ENCODE peak calls at places on chromosomes 7 and 10, in ten cellular contexts. T is iPS DF 6.9; Q is NCI-H345; P is putamen; D is fibroblast of lung; W is NCI-H2081 treated with DMSO at 0.1 percent for 48 hours; H is GM13976; J is sigmoid colon; L is stimulated activated naive CD8-positive, alpha-beta T cell treated with anti-CD3 and anti-CD28 coated beads, Interleukin-15, Interleukin-2, amounts not matched to agents 100 U/mL and 50 U/mL, for 24 hours; O is lower lobe of right lung. G is an unnamed sample.

GRCh38 chr7:37284805-37285211 is 163.9 kb downstream of the ELMO1 start:
- DNase-seq in T (peak), Q (peak), P (peak), D (peak), W (no peak), H (peak), J (peak), L (peak), O (peak), G (peak)

GRCh38 chr10:34290412-34291082 is 524.5 kb downstream of the PARD3 start:
- DNase-seq in T (no peak), Q (no peak), P (no peak), D (peak), W (no peak), H (no peak), J (peak), L (no peak), O (no peak), G (no peak)

GRCh38 chr10:64430690-64431323 is 909.6 kb downstream of the REEP3 start:
- DNase-seq in T (peak), Q (no peak), P (peak), D (peak), W (no peak), H (no peak), J (no peak), L (peak), O (no peak), G (no peak)

GRCh38 chr7:32036557-32036956 is 33.6 kb downstream of the PDE1C start:
- DNase-seq in T (no peak), Q (no peak), P (no peak), D (peak), W (no peak), H (no peak), J (no peak), L (no peak), O (no peak), G (no peak)

GRCh38 chr10:25405871-25406270 is 231.1 kb downstream of the GPR158 start:
- DNase-seq in T (no peak), Q (no peak), P (no peak), D (no peak), W (no peak), H (no peak), J (no peak), L (no peak), O (no peak), G (no peak)

GRCh38 chr7:104453190-104453589 is 124.8 kb downstream of the LHFPL3 start:
- DNase-seq in T (no peak), Q (no peak), P (no peak), D (no peak), W (no peak), H (no peak), J (no peak), L (no peak), O (no peak), G (no peak)

GRCh38 chr7:44761207-44762161 is 12.8 kb downstream of the ZMIZ2 start:
- DNase-seq in T (no peak), Q (no peak), P (no peak), D (peak), W (no peak), H (peak), J (peak), L (no peak), O (no peak), G (no peak)

GRCh38 chr7:140176271-140176701 is 497 bp downstream of the KDM7A start:
- DNase-seq in T (no peak), Q (no peak), P (no peak), D (no peak), W (no peak), H (peak), J (no peak), L (no peak), O (peak), G (no peak)

GRCh38 chr7:102230593-102230992 is 56.1 kb upstream of the SH2B2 start:
- DNase-seq in T (no peak), Q (no peak), P (no peak), D (peak), W (no peak), H (no peak), J (no peak), L (no peak), O (no peak), G (no peak)

GRCh38 chr7:25809441-25809840 is 342.6 kb upstream of the NFE2L3 start:
- DNase-seq in T (no peak), Q (no peak), P (no peak), D (no peak), W (no peak), H (no peak), J (no peak), L (no peak), O (no peak), G (no peak)

GRCh38 chr7:604884-605531 is 85.4 kb upstream of the PDGFA start:
- DNase-seq in T (no peak), Q (no peak), P (no peak), D (no peak), W (no peak), H (no peak), J (no peak), L (peak), O (no peak), G (no peak)

GRCh38 chr7:125651823-125652528 is 722.4 kb upstream of the POT1 start:
- DNase-seq in T (no peak), Q (no peak), P (no peak), D (no peak), W (no peak), H (no peak), J (no peak), L (no peak), O (no peak), G (no peak)

GRCh38 chr10:46272863-46273415 is 13.9 kb upstream of the ANTXRL start:
- DNase-seq in T (no peak), Q (no peak), P (no peak), D (no peak), W (no peak), H (no peak), J (no peak), L (peak), O (no peak), G (no peak)

GRCh38 chr7:32223721-32224120 is 153.5 kb upstream of the PDE1C start:
- DNase-seq in T (no peak), Q (no peak), P (no peak), D (no peak), W (no peak), H (no peak), J (no peak), L (no peak), O (no peak), G (no peak)

GRCh38 chr10:99976886-99977391 is 32.8 kb downstream of the DNMBP start:
- DNase-seq in T (no peak), Q (no peak), P (no peak), D (peak), W (no peak), H (no peak), J (no peak), L (no peak), O (no peak), G (peak)

GRCh38 chr10:132335189-132336063 is 3.4 kb downstream of the LRRC27 start:
- DNase-seq in T (no peak), Q (no peak), P (no peak), D (no peak), W (no peak), H (no peak), J (peak), L (no peak), O (peak), G (no peak)

GRCh38 chr7:129367700-129368388 is 66.4 kb upstream of the STRIP2 start:
- DNase-seq in T (peak), Q (peak), P (peak), D (peak), W (peak), H (peak), J (peak), L (peak), O (peak), G (peak)

GRCh38 chr7:42214063-42214679 is 22.8 kb downstream of the GLI3 start:
- DNase-seq in T (no peak), Q (no peak), P (no peak), D (no peak), W (no peak), H (no peak), J (no peak), L (no peak), O (no peak), G (no peak)

GRCh38 chr10:87550741-87551140 is 46.0 kb downstream of the MINPP1 start:
- DNase-seq in T (no peak), Q (no peak), P (no peak), D (no peak), W (no peak), H (no peak), J (no peak), L (no peak), O (no peak), G (no peak)

GRCh38 chr7:315516-316265 is 25.7 kb downstream of the FOXL3 start:
- DNase-seq in T (no peak), Q (no peak), P (no peak), D (no peak), W (no peak), H (no peak), J (no peak), L (no peak), O (peak), G (no peak)

GRCh38 chr10:29317027-29317420 is 28.2 kb downstream of the LYZL1 start:
- DNase-seq in T (no peak), Q (no peak), P (no peak), D (peak), W (no peak), H (no peak), J (no peak), L (no peak), O (no peak), G (no peak)

GRCh38 chr7:79453558-79454324 is at the start of gene MAGI2:
- DNase-seq in T (no peak), Q (no peak), P (peak), D (peak), W (no peak), H (peak), J (peak), L (peak), O (peak), G (peak)

GRCh38 chr7:135074096-135074495 is 73.8 kb upstream of the TMEM140 start:
- DNase-seq in T (no peak), Q (no peak), P (no peak), D (no peak), W (no peak), H (no peak), J (no peak), L (no peak), O (no peak), G (no peak)

GRCh38 chr7:129497156-129497555 is 5.2 kb upstream of the SMKR1 start:
- DNase-seq in T (no peak), Q (no peak), P (no peak), D (no peak), W (no peak), H (no peak), J (no peak), L (no peak), O (no peak), G (no peak)

GRCh38 chr7:142441074-142441403 is 183.2 kb upstream of the PRSS58 start:
- DNase-seq in T (no peak), Q (no peak), P (no peak), D (no peak), W (no peak), H (no peak), J (no peak), L (no peak), O (no peak), G (no peak)

GRCh38 chr10:62815373-62816111 is 624 bp downstream of the EGR2 start:
- DNase-seq in T (no peak), Q (no peak), P (no peak), D (no peak), W (no peak), H (no peak), J (no peak), L (peak), O (peak), G (no peak)

GRCh38 chr7:45567713-45568112 is 6.5 kb upstream of the ADCY1 start:
- DNase-seq in T (no peak), Q (no peak), P (no peak), D (no peak), W (no peak), H (peak), J (no peak), L (no peak), O (no peak), G (peak)

GRCh38 chr10:27138277-27138676 is 15.9 kb downstream of the YME1L1 start:
- DNase-seq in T (no peak), Q (no peak), P (no peak), D (no peak), W (no peak), H (no peak), J (no peak), L (no peak), O (no peak), G (no peak)

GRCh38 chr7:18975276-18975675 is 142.2 kb downstream of the TWIST1 start:
- DNase-seq in T (no peak), Q (no peak), P (no peak), D (no peak), W (no peak), H (no peak), J (no peak), L (no peak), O (no peak), G (no peak)

GRCh38 chr10:93081834-93082233 is 8.1 kb downstream of the CYP26A1 start:
- DNase-seq in T (no peak), Q (no peak), P (no peak), D (no peak), W (no peak), H (no peak), J (no peak), L (no peak), O (no peak), G (no peak)

GRCh38 chr10:88336316-88336715 is 246.8 kb downstream of the RNLS start:
- DNase-seq in T (no peak), Q (no peak), P (no peak), D (no peak), W (no peak), H (no peak), J (no peak), L (no peak), O (no peak), G (no peak)

GRCh38 chr7:139852482-139852845 is 23.4 kb downstream of the TBXAS1 start:
- DNase-seq in T (no peak), Q (no peak), P (no peak), D (no peak), W (no peak), H (no peak), J (no peak), L (no peak), O (no peak), G (no peak)

GRCh38 chr7:111308691-111309090 is 217.8 kb downstream of the LRRN3 start:
- DNase-seq in T (no peak), Q (no peak), P (no peak), D (no peak), W (no peak), H (no peak), J (no peak), L (no peak), O (no peak), G (no peak)

GRCh38 chr7:155447603-155448002 is 10.3 kb upstream of the EN2 start:
- DNase-seq in T (no peak), Q (no peak), P (no peak), D (no peak), W (no peak), H (no peak), J (no peak), L (no peak), O (no peak), G (no peak)

GRCh38 chr7:123867220-123867619 is 22.3 kb downstream of the HYAL4 start:
- DNase-seq in T (no peak), Q (no peak), P (no peak), D (peak), W (no peak), H (no peak), J (no peak), L (no peak), O (no peak), G (no peak)

GRCh38 chr10:94673614-94674321 is 9.8 kb upstream of the CYP2C18 start:
- DNase-seq in T (no peak), Q (no peak), P (no peak), D (no peak), W (no peak), H (no peak), J (no peak), L (no peak), O (no peak), G (no peak)

GRCh38 chr10:47152861-47153349 is 147.1 kb upstream of the GDF10 start:
- DNase-seq in T (peak), Q (no peak), P (no peak), D (no peak), W (no peak), H (no peak), J (no peak), L (no peak), O (no peak), G (peak)

GRCh38 chr10:93071674-93072224 is 1.9 kb upstream of the CYP26A1 start:
- DNase-seq in T (no peak), Q (no peak), P (no peak), D (no peak), W (no peak), H (peak), J (no peak), L (no peak), O (peak), G (no peak)

GRCh38 chr10:78398385-78398784 is 364.7 kb downstream of the RPS24 start:
- DNase-seq in T (no peak), Q (no peak), P (no peak), D (no peak), W (no peak), H (no peak), J (no peak), L (no peak), O (no peak), G (no peak)

G was measured in H54.